ENCODE peak calls at places on chromosome 20, in ten cellular contexts. One of them, this sample, is unnamed.

GRCh38 chr20:14826926-14827325 is 489.5 kb upstream of the FLRT3 start:
- DNase-seq in uterus: no peak
- DNase-seq in prostate gland: no peak
- DNase-seq in heart left ventricle: no peak
- DNase-seq in adrenal gland: no peak
- DNase-seq in body of pancreas: no peak
- DNase-seq in H54: no peak
- DNase-seq in sigmoid colon: no peak
- DNase-seq in ovary: no peak
- DNase-seq in lower leg skin: no peak
- DNase-seq in this sample: no peak

GRCh38 chr20:45993197-45993951 is 15.3 kb upstream of the MMP9 start:
- DNase-seq in uterus: no peak
- DNase-seq in prostate gland: no peak
- DNase-seq in heart left ventricle: no peak
- DNase-seq in adrenal gland: no peak
- DNase-seq in body of pancreas: no peak
- DNase-seq in H54: peak
- DNase-seq in sigmoid colon: peak
- DNase-seq in ovary: no peak
- DNase-seq in lower leg skin: no peak
- DNase-seq in this sample: no peak

GRCh38 chr20:38304845-38305447 is 990 bp downstream of the BPI start:
- DNase-seq in uterus: no peak
- DNase-seq in prostate gland: no peak
- DNase-seq in heart left ventricle: no peak
- DNase-seq in adrenal gland: no peak
- DNase-seq in body of pancreas: no peak
- DNase-seq in H54: peak
- DNase-seq in sigmoid colon: no peak
- DNase-seq in ovary: peak
- DNase-seq in lower leg skin: no peak
- DNase-seq in this sample: peak

GRCh38 chr20:60254901-60255411 is 296.7 kb downstream of the CDH26 start:
- DNase-seq in uterus: no peak
- DNase-seq in prostate gland: no peak
- DNase-seq in heart left ventricle: no peak
- DNase-seq in adrenal gland: peak
- DNase-seq in body of pancreas: no peak
- DNase-seq in H54: peak
- DNase-seq in sigmoid colon: no peak
- DNase-seq in ovary: no peak
- DNase-seq in lower leg skin: peak
- DNase-seq in this sample: no peak

GRCh38 chr20:58174708-58175287 is 53.7 kb downstream of the ANKRD60 start:
- DNase-seq in uterus: peak
- DNase-seq in prostate gland: no peak
- DNase-seq in heart left ventricle: peak
- DNase-seq in adrenal gland: peak
- DNase-seq in body of pancreas: no peak
- DNase-seq in H54: no peak
- DNase-seq in sigmoid colon: peak
- DNase-seq in ovary: peak
- DNase-seq in lower leg skin: peak
- DNase-seq in this sample: no peak

GRCh38 chr20:13029687-13030510 is 21.1 kb downstream of the SPTLC3 start:
- DNase-seq in uterus: no peak
- DNase-seq in prostate gland: peak
- DNase-seq in heart left ventricle: no peak
- DNase-seq in adrenal gland: peak
- DNase-seq in body of pancreas: no peak
- DNase-seq in H54: peak
- DNase-seq in sigmoid colon: no peak
- DNase-seq in ovary: no peak
- DNase-seq in lower leg skin: peak
- DNase-seq in this sample: no peak

GRCh38 chr20:61322151-61322860 is 70.2 kb downstream of the CDH4 start:
- DNase-seq in uterus: no peak
- DNase-seq in prostate gland: no peak
- DNase-seq in heart left ventricle: no peak
- DNase-seq in adrenal gland: no peak
- DNase-seq in body of pancreas: no peak
- DNase-seq in H54: no peak
- DNase-seq in sigmoid colon: peak
- DNase-seq in ovary: no peak
- DNase-seq in lower leg skin: no peak
- DNase-seq in this sample: no peak

GRCh38 chr20:8089668-8090067 is 42.4 kb upstream of the PLCB1 start:
- DNase-seq in uterus: no peak
- DNase-seq in prostate gland: no peak
- DNase-seq in heart left ventricle: no peak
- DNase-seq in adrenal gland: no peak
- DNase-seq in body of pancreas: no peak
- DNase-seq in H54: no peak
- DNase-seq in sigmoid colon: no peak
- DNase-seq in ovary: no peak
- DNase-seq in lower leg skin: no peak
- DNase-seq in this sample: no peak

GRCh38 chr20:35617397-35618031 is 1.9 kb downstream of the SPAG4 start:
- DNase-seq in uterus: peak
- DNase-seq in prostate gland: no peak
- DNase-seq in heart left ventricle: peak
- DNase-seq in adrenal gland: peak
- DNase-seq in body of pancreas: peak
- DNase-seq in H54: peak
- DNase-seq in sigmoid colon: peak
- DNase-seq in ovary: peak
- DNase-seq in lower leg skin: peak
- DNase-seq in this sample: peak

GRCh38 chr20:77231-77630 is 10.2 kb upstream of the DEFB125 start:
- DNase-seq in uterus: no peak
- DNase-seq in prostate gland: no peak
- DNase-seq in heart left ventricle: no peak
- DNase-seq in adrenal gland: no peak
- DNase-seq in body of pancreas: no peak
- DNase-seq in H54: no peak
- DNase-seq in sigmoid colon: no peak
- DNase-seq in ovary: no peak
- DNase-seq in lower leg skin: no peak
- DNase-seq in this sample: no peak

GRCh38 chr20:10720550-10720949 is 46.8 kb upstream of the JAG1 start:
- DNase-seq in uterus: no peak
- DNase-seq in prostate gland: no peak
- DNase-seq in heart left ventricle: no peak
- DNase-seq in adrenal gland: no peak
- DNase-seq in body of pancreas: no peak
- DNase-seq in H54: no peak
- DNase-seq in sigmoid colon: no peak
- DNase-seq in ovary: no peak
- DNase-seq in lower leg skin: no peak
- DNase-seq in this sample: no peak

GRCh38 chr20:45909336-45909808 is 2.6 kb downstream of the PLTP start:
- DNase-seq in uterus: peak
- DNase-seq in prostate gland: no peak
- DNase-seq in heart left ventricle: no peak
- DNase-seq in adrenal gland: no peak
- DNase-seq in body of pancreas: no peak
- DNase-seq in H54: no peak
- DNase-seq in sigmoid colon: no peak
- DNase-seq in ovary: no peak
- DNase-seq in lower leg skin: no peak
- DNase-seq in this sample: no peak

GRCh38 chr20:11716239-11716944 is 201.3 kb upstream of the BTBD3 start:
- DNase-seq in uterus: no peak
- DNase-seq in prostate gland: no peak
- DNase-seq in heart left ventricle: no peak
- DNase-seq in adrenal gland: no peak
- DNase-seq in body of pancreas: no peak
- DNase-seq in H54: peak
- DNase-seq in sigmoid colon: no peak
- DNase-seq in ovary: no peak
- DNase-seq in lower leg skin: no peak
- DNase-seq in this sample: peak

GRCh38 chr20:35547319-35547718 is 5.4 kb downstream of the ERGIC3 start:
- DNase-seq in uterus: no peak
- DNase-seq in prostate gland: no peak
- DNase-seq in heart left ventricle: no peak
- DNase-seq in adrenal gland: no peak
- DNase-seq in body of pancreas: no peak
- DNase-seq in H54: no peak
- DNase-seq in sigmoid colon: no peak
- DNase-seq in ovary: no peak
- DNase-seq in lower leg skin: no peak
- DNase-seq in this sample: no peak

GRCh38 chr20:25296094-25297093 is 48.5 kb downstream of the PYGB start:
- DNase-seq in uterus: no peak
- DNase-seq in prostate gland: no peak
- DNase-seq in heart left ventricle: no peak
- DNase-seq in adrenal gland: no peak
- DNase-seq in body of pancreas: no peak
- DNase-seq in H54: peak
- DNase-seq in sigmoid colon: no peak
- DNase-seq in ovary: peak
- DNase-seq in lower leg skin: no peak
- DNase-seq in this sample: peak

DNA sequence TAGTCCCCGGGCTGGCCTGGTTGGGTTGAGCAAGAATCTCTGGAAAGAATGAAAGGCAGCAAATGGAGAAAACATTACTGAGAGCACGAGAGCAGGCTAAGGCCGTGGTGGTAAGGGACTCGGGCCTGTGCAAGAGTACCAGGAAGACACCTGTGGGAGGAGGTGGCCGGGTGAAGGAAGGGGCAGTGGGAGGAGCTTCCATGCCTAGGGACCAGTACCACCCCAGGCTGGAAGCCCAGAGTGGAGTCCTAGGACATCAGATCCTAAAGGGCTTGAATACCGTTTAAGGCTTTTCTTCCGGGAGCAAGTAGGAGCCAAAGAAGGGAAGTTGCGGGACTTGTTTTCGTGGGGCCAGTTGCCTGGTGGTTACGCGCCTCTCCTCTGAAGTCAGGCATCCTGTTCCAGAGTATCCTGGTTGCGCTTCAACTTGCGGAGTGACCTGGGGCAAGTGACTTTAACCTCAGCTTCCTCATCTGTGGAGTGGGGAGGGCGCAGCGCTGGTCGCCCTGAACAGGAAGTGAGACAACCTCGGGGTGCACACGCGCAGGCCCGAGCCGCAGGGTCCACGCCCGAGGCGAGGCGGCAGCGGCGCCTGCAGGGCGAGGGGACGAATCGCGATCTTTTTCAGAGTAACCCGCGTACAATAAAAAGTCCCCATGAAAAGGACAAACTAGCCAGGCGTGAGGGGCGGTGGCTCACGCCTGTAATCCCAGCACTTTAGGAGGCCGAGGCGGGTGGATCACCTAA is 1.1 kb upstream of the TPD52L2 start:
- DNase-seq in uterus: peak
- DNase-seq in prostate gland: peak
- DNase-seq in heart left ventricle: peak
- DNase-seq in adrenal gland: peak
- DNase-seq in body of pancreas: peak
- DNase-seq in H54: no peak
- DNase-seq in sigmoid colon: peak
- DNase-seq in ovary: peak
- DNase-seq in lower leg skin: peak
- DNase-seq in this sample: peak
- TF ChIP-seq POLR2A in uterus: peak
- TF ChIP-seq POLR2A in prostate gland: peak
- TF ChIP-seq POLR2A in heart left ventricle: peak
- TF ChIP-seq POLR2A in adrenal gland: peak
- TF ChIP-seq POLR2A in body of pancreas: no peak
- TF ChIP-seq POLR2A in H54: no peak
- TF ChIP-seq POLR2A in sigmoid colon: no peak
- TF ChIP-seq POLR2A in ovary: no peak
- TF ChIP-seq POLR2A in lower leg skin: no peak
- TF ChIP-seq POLR2A in this sample: no peak

GRCh38 chr20:33719989-33720709 is at the start of gene PXMP4:
- DNase-seq in uterus: peak
- DNase-seq in prostate gland: peak
- DNase-seq in heart left ventricle: peak
- DNase-seq in adrenal gland: peak
- DNase-seq in body of pancreas: peak
- DNase-seq in H54: peak
- DNase-seq in sigmoid colon: peak
- DNase-seq in ovary: peak
- DNase-seq in lower leg skin: peak
- DNase-seq in this sample: peak
- TF ChIP-seq POLR2A in uterus: no peak
- TF ChIP-seq POLR2A in prostate gland: peak
- TF ChIP-seq POLR2A in heart left ventricle: peak
- TF ChIP-seq POLR2A in adrenal gland: peak
- TF ChIP-seq POLR2A in body of pancreas: peak
- TF ChIP-seq POLR2A in H54: peak
- TF ChIP-seq POLR2A in sigmoid colon: no peak
- TF ChIP-seq POLR2A in ovary: no peak
- TF ChIP-seq POLR2A in lower leg skin: no peak
- TF ChIP-seq POLR2A in this sample: peak

GRCh38 chr20:48672324-48672723 is 155.5 kb downstream of the PREX1 start:
- DNase-seq in uterus: no peak
- DNase-seq in prostate gland: no peak
- DNase-seq in heart left ventricle: no peak
- DNase-seq in adrenal gland: no peak
- DNase-seq in body of pancreas: no peak
- DNase-seq in H54: no peak
- DNase-seq in sigmoid colon: no peak
- DNase-seq in ovary: no peak
- DNase-seq in lower leg skin: no peak
- DNase-seq in this sample: no peak
- TF ChIP-seq POLR2A in uterus: no peak
- TF ChIP-seq POLR2A in prostate gland: no peak
- TF ChIP-seq POLR2A in heart left ventricle: no peak
- TF ChIP-seq POLR2A in adrenal gland: no peak
- TF ChIP-seq POLR2A in body of pancreas: no peak
- TF ChIP-seq POLR2A in H54: no peak
- TF ChIP-seq POLR2A in sigmoid colon: no peak
- TF ChIP-seq POLR2A in ovary: no peak
- TF ChIP-seq POLR2A in lower leg skin: no peak
- TF ChIP-seq POLR2A in this sample: no peak

DNA sequence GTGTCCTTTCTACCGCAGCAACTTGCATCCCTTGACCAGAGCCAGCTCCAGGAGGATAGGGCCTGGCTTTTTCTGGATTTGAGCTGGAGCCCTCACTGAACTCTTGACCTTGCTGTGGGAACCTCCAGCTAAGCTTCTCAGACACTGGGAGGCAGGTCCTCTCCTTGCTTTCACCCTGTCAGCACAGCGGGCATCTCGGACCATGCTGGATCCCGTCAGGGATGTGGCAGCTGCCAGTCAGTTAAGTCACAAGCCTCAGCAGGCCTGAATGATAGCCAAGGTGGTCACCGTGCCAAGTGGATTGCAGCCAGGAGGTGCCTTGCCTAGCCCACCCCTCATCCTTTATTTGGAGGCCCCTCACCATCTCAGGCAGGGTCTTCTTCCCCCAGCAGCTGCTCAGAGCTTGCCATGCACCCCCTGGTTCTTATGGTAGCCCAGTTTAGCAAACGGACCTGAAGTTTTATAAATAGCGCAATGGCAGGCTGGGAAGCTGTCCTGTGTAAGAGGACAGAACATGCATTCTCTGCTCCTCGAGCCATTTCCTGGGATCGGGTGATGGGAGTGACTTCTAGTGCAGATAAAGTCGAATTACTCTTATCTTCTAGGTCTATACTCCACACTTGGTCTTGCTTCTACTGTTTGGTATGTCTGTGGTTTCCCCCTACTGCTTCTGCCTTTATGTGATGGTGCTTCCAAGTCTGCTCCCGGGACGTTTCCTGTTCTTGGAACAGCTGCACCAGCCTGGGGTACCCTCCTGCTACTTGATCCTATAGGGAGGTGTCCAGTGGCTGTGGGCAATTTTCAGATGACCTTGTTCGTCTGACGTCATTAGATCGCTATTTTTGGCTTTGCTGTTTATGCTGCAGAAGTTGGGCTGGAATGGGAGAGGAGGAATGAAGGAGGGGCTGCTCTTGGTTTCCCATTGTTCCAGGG is 7.1 kb upstream of the MYLK2 start:
- DNase-seq in uterus: no peak
- DNase-seq in prostate gland: no peak
- DNase-seq in heart left ventricle: no peak
- DNase-seq in adrenal gland: peak
- DNase-seq in body of pancreas: no peak
- DNase-seq in H54: peak
- DNase-seq in sigmoid colon: no peak
- DNase-seq in ovary: no peak
- DNase-seq in lower leg skin: no peak
- DNase-seq in this sample: no peak
- TF ChIP-seq POLR2A in uterus: no peak
- TF ChIP-seq POLR2A in prostate gland: no peak
- TF ChIP-seq POLR2A in heart left ventricle: no peak
- TF ChIP-seq POLR2A in adrenal gland: no peak
- TF ChIP-seq POLR2A in body of pancreas: no peak
- TF ChIP-seq POLR2A in H54: no peak
- TF ChIP-seq POLR2A in sigmoid colon: no peak
- TF ChIP-seq POLR2A in ovary: no peak
- TF ChIP-seq POLR2A in lower leg skin: no peak
- TF ChIP-seq POLR2A in this sample: no peak

This sample was measured in erythroblast.